ENCODE peak calls at places on chromosomes 1 and 21, in six cellular contexts. W, J, F, K, O and X are unnamed samples.

GRCh38 chr1:26019641-26020315 is 1.8 kb upstream of the EXTL1 start:
- DNase-seq in W (no peak), J (no peak), F (no peak), K (no peak), O (no peak), X (no peak)

GRCh38 chr21:33562389-33562788 is 19.6 kb downstream of the SON start:
- DNase-seq in W (no peak), J (no peak), F (no peak), K (no peak), O (no peak), X (no peak)

GRCh38 chr1:204286841-204287387 is 72.8 kb downstream of the PLEKHA6 start:
- DNase-seq in W (peak), J (no peak), F (no peak), K (no peak), O (no peak), X (no peak)

GRCh38 chr1:109793486-109794318 is 30.0 kb upstream of the EPS8L3 start:
- DNase-seq in W (no peak), J (no peak), F (peak), K (peak), O (peak), X (peak)

GRCh38 chr1:64861611-64862010 is 104.7 kb downstream of the JAK1 start:
- DNase-seq in W (peak), J (no peak), F (no peak), K (no peak), O (peak), X (peak)

GRCh38 chr1:204836856-204837255 is 33.8 kb upstream of the NFASC start:
- DNase-seq in W (no peak), J (no peak), F (no peak), K (no peak), O (no peak), X (no peak)

GRCh38 chr1:6352138-6352563 is 41.4 kb downstream of the ACOT7 start:
- DNase-seq in W (no peak), J (no peak), F (no peak), K (no peak), O (peak), X (peak)

GRCh38 chr1:209601809-209602657 is 18.5 kb downstream of the CAMK1G start:
- DNase-seq in W (peak), J (no peak), F (no peak), K (no peak), O (peak), X (no peak)

GRCh38 chr1:198638894-198639319 is at the start of gene PTPRC:
- DNase-seq in W (peak), J (no peak), F (no peak), K (no peak), O (no peak), X (no peak)

GRCh38 chr1:94322696-94323095 is 85.3 kb upstream of the ARHGAP29 start:
- DNase-seq in W (no peak), J (no peak), F (no peak), K (no peak), O (peak), X (no peak)

GRCh38 chr21:46608672-46609111 is 3.8 kb upstream of the S100B start:
- DNase-seq in W (no peak), J (no peak), F (no peak), K (no peak), O (no peak), X (no peak)

GRCh38 chr1:204376919-204377799 is 17.4 kb upstream of the PLEKHA6 start:
- DNase-seq in W (no peak), J (no peak), F (no peak), K (no peak), O (no peak), X (no peak)

GRCh38 chr21:42677339-42678117 is 24.1 kb downstream of the PDE9A start:
- DNase-seq in W (peak), J (no peak), F (no peak), K (peak), O (no peak), X (no peak)